ENCODE peak calls at places on chromosomes 3 and 15, in four cellular contexts. One of them, this sample, is unnamed.

GRCh38 chr3:90052425-90052950 is 945.1 kb downstream of the EPHA3 start:
- DNase-seq in Panc1: no peak
- DNase-seq in HCT116: no peak
- DNase-seq in HepG2: no peak
- DNase-seq in this sample: no peak

GRCh38 chr3:140933552-140933951 is 8.1 kb upstream of the SLC25A36 start:
- DNase-seq in Panc1: no peak
- DNase-seq in HCT116: no peak
- DNase-seq in HepG2: peak
- DNase-seq in this sample: no peak

GRCh38 chr3:37494206-37494605 is 319.8 kb upstream of the LRRFIP2 start:
- DNase-seq in HCT116: no peak
- DNase-seq in HepG2: no peak
- DNase-seq in Panc1: no peak
- DNase-seq in this sample: no peak

GRCh38 chr3:128322030-128323022 is 144.4 kb downstream of the DNAJB8 start:
- DNase-seq in HepG2: no peak
- DNase-seq in HCT116: no peak
- DNase-seq in Panc1: peak
- DNase-seq in this sample: peak

GRCh38 chr3:24069045-24069444 is 124.0 kb downstream of the NR1D2 start:
- DNase-seq in HepG2: peak
- DNase-seq in HCT116: no peak
- DNase-seq in Panc1: no peak
- DNase-seq in this sample: no peak

GRCh38 chr3:104596551-104596950 is 770.2 kb upstream of the ALCAM start:
- DNase-seq in Panc1: peak
- DNase-seq in HepG2: peak
- DNase-seq in HCT116: peak
- DNase-seq in this sample: no peak

GRCh38 chr3:4634894-4635293 is 141.7 kb downstream of the ITPR1 start:
- DNase-seq in HCT116: no peak
- DNase-seq in Panc1: no peak
- DNase-seq in HepG2: no peak
- DNase-seq in this sample: peak

GRCh38 chr3:160126761-160127160 is 98.5 kb upstream of the C3orf80 start:
- DNase-seq in Panc1: no peak
- DNase-seq in HepG2: no peak
- DNase-seq in HCT116: no peak
- DNase-seq in this sample: no peak

GRCh38 chr15:58331562-58331902 is 100.3 kb upstream of the LIPC start:
- DNase-seq in HepG2: peak
- DNase-seq in HCT116: no peak
- DNase-seq in Panc1: no peak
- DNase-seq in this sample: no peak

GRCh38 chr15:40793216-40793989 is 13.5 kb upstream of the ZFYVE19 start:
- DNase-seq in HepG2: peak
- DNase-seq in HCT116: peak
- DNase-seq in Panc1: peak
- DNase-seq in this sample: no peak

GRCh38 chr15:93829115-93829849 is 402.1 kb upstream of the MCTP2 start:
- DNase-seq in HepG2: no peak
- DNase-seq in HCT116: no peak
- DNase-seq in Panc1: no peak
- DNase-seq in this sample: no peak

GRCh38 chr15:92797168-92798052 is 102.7 kb upstream of the CHD2 start:
- DNase-seq in HepG2: peak
- DNase-seq in Panc1: no peak
- DNase-seq in HCT116: peak
- DNase-seq in this sample: peak

GRCh38 chr3:161558256-161558655 is 61.6 kb downstream of the OTOL1 start:
- DNase-seq in HepG2: no peak
- DNase-seq in Panc1: no peak
- DNase-seq in HCT116: no peak
- DNase-seq in this sample: no peak

GRCh38 chr3:161557751-161558150 is 61.1 kb downstream of the OTOL1 start:
- DNase-seq in Panc1: no peak
- DNase-seq in HepG2: no peak
- DNase-seq in HCT116: no peak
- DNase-seq in this sample: no peak

GRCh38 chr3:161556533-161556932 is 59.9 kb downstream of the OTOL1 start:
- DNase-seq in Panc1: no peak
- DNase-seq in HepG2: no peak
- DNase-seq in HCT116: no peak
- DNase-seq in this sample: no peak

GRCh38 chr3:161559177-161559998 is 62.8 kb downstream of the OTOL1 start:
- DNase-seq in HepG2: peak
- DNase-seq in Panc1: peak
- DNase-seq in HCT116: peak
- DNase-seq in this sample: peak

DNA sequence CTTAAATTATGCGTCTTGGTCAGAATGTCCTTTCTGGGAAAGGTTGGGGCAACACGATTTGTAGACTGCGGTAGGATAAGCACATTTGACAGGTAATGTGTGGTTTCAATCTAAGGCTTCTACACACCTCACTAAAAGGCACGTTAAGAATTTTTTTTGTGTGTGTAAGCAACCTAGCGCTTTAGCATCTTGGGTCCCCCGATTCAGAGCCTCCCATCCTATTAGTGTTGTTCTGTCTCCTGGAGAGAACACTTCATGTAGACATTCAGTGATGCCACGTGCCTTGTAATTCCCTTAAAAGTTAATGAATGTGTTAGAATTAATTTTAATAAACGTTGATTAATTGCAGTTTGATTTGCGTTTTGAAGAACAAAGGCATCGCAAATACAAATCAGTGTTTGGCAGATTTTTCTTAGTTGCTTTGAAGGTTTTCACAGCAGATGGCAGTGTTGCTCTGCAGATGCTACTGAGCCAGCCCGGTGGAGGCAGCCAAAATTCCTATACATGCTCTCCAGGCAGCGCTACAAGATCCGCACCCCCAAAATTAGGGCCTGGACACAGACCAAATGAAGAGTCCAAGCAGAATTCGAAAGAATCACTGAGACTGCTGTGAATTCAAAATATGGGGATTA is 63.5 kb downstream of the OTOL1 start:
- DNase-seq in HCT116: peak
- DNase-seq in Panc1: peak
- DNase-seq in HepG2: peak
- DNase-seq in this sample: peak
- TF ChIP-seq CTCF in HCT116: peak
- TF ChIP-seq CTCF in Panc1: peak
- TF ChIP-seq CTCF in HepG2: peak
- TF ChIP-seq CTCF in this sample: peak

GRCh38 chr3:184746131-184747120 is 34.6 kb upstream of the MAGEF1 start:
- DNase-seq in HCT116: no peak
- DNase-seq in Panc1: no peak
- DNase-seq in HepG2: no peak
- DNase-seq in this sample: no peak

GRCh38 chr3:184742676-184743135 is 30.8 kb upstream of the MAGEF1 start:
- DNase-seq in Panc1: no peak
- DNase-seq in HepG2: no peak
- DNase-seq in HCT116: no peak
- DNase-seq in this sample: peak

GRCh38 chr3:184748219-184749135 is 36.6 kb upstream of the MAGEF1 start:
- DNase-seq in HepG2: peak
- DNase-seq in Panc1: peak
- DNase-seq in HCT116: peak
- DNase-seq in this sample: peak

GRCh38 chr3:184743248-184743647 is 31.4 kb upstream of the MAGEF1 start:
- DNase-seq in Panc1: no peak
- DNase-seq in HCT116: no peak
- DNase-seq in HepG2: no peak
- DNase-seq in this sample: no peak

DNA sequence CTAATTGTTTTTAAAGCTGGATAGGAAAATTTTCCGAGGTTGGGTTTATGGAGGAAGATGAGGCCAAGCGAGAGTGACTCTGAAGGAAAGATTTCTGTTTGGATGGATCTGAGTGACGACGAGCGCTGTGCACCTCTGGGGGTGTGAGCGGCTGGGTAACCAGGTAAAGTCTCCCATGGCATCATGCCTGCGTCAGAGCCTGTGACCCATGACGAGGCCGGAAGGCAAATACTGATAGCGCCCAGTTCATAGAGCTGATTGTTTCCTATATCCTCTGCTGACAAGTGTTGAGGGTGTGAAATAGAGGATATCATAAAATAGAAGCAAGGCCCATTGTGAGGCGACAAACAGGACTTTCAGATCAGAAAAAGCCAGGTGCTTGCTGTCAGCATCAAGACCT is 33.7 kb upstream of the MAGEF1 start:
- DNase-seq in Panc1: no peak
- DNase-seq in HCT116: no peak
- DNase-seq in HepG2: no peak
- DNase-seq in this sample: no peak
- TF ChIP-seq TCF7L2 in Panc1: no peak
- TF ChIP-seq TCF7L2 in HCT116: no peak
- TF ChIP-seq TCF7L2 in HepG2: no peak
- TF ChIP-seq TCF7L2 in this sample: no peak

GRCh38 chr3:130463221-130463620 is 53.8 kb upstream of the COL6A6 start:
- DNase-seq in HCT116: no peak
- DNase-seq in Panc1: no peak
- DNase-seq in HepG2: no peak
- DNase-seq in this sample: no peak
- TF ChIP-seq CTCF in HCT116: no peak
- TF ChIP-seq CTCF in Panc1: no peak
- TF ChIP-seq CTCF in HepG2: no peak
- TF ChIP-seq CTCF in this sample: no peak

GRCh38 chr3:82261013-82261412 is 499.6 kb upstream of the GBE1 start:
- DNase-seq in HepG2: peak
- DNase-seq in HCT116: no peak
- DNase-seq in Panc1: no peak
- DNase-seq in this sample: no peak
- TF ChIP-seq TCF7L2 in HepG2: no peak
- TF ChIP-seq TCF7L2 in HCT116: no peak
- TF ChIP-seq TCF7L2 in Panc1: no peak
- TF ChIP-seq TCF7L2 in this sample: no peak

DNA sequence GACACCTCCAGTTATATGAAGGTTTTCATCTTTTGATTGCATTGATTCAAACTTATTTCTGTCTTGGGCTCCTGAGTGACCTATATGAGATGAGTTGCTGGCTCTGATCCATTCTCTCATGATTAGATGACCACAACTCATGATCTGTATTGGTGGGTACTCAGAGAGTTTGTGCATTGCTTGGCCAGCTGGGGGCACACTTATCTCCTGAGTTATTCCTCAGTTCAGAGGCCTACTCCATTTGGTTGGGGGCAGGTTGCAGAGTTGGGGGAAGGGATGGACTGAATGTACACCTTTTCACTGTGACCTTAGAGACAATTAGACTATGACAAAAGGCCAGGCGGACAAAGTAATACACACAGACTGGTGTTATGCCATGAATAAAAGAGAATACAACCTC is 166.2 kb upstream of the SEMA6D start:
- DNase-seq in Panc1: no peak
- DNase-seq in HepG2: no peak
- DNase-seq in HCT116: no peak
- DNase-seq in this sample: no peak
- TF ChIP-seq CTCF in Panc1: no peak
- TF ChIP-seq CTCF in HepG2: no peak
- TF ChIP-seq CTCF in HCT116: no peak
- TF ChIP-seq CTCF in this sample: no peak

DNA sequence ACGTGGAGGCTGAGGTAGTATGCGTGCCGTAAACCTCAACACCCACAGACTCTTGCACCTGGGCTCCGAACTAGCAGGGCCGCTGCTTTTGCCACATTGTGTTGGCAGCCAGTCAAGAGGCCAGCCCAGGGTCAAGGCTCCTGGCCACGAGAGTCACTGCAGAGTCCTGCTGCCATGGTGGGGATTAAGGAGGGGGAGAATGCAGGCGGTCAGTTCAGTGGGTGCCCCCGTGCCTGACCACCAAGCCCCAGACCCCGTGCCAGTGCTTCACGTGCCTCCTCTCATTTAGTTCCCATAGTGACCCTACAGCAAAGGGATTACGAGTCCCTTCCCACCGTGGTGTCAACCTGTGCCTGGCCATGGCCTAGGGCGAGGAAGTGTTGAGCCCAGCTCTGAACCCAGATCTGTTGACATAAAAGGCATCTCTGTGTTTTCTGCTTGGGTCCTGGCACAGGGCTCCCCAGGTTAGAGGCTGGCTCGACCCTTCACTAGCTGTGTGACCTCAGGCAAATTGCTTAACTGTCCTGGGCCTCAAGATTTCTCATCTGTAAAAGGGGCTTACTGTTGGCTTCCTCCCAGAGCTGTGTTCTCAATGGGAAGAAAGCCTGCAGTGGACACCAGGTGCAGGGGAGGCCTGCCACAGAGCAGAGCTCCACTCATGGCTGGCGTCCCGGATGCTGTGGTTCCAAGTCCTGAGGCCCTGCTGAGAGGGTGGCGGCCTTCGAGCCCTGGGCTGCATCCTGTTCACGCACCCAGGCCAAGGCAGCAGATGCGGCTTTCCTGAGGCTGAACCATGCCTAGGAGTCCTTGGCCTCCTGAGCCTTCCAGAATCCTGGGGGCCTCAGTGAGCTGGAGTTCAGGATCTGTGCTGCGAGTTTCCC is 32.8 kb downstream of the FBLN2 start:
- DNase-seq in HCT116: no peak
- DNase-seq in Panc1: no peak
- DNase-seq in HepG2: no peak
- DNase-seq in this sample: no peak
- TF ChIP-seq TCF7L2 in HCT116: no peak
- TF ChIP-seq TCF7L2 in Panc1: no peak
- TF ChIP-seq TCF7L2 in HepG2: no peak
- TF ChIP-seq TCF7L2 in this sample: no peak